ENCODE peak calls at places on chromosomes 2 and 18, in six cellular contexts. Q is CD8-positive, alpha-beta T cell; I is HCT116; W is mucosa of descending colon; K is endothelial cell of umbilical vein; D is lower lobe of right lung. V is an unnamed sample. For H3K4me1, the result is how much of the 10 kb centered on the place peaks cover.

GRCh38 chr2:79846878-79847277 is 334.0 kb downstream of the CTNNA2 start:
- DNase-seq in W (no peak), D (no peak), I (no peak), K (no peak), Q (no peak), V (no peak)

GRCh38 chr2:173990970-173991819 is 26.0 kb upstream of the SP3 start:
- DNase-seq in K (peak), W (peak), D (no peak), Q (no peak), I (no peak), V (peak)

GRCh38 chr2:83531211-83531610 is 927.9 kb downstream of the SUCLG1 start:
- DNase-seq in Q (no peak), D (no peak), K (no peak), I (no peak), W (no peak), V (no peak)

GRCh38 chr18:7743256-7743655 is 176.1 kb downstream of the PTPRM start:
- DNase-seq in I (no peak), K (no peak), D (no peak), W (no peak), Q (no peak), V (no peak)

GRCh38 chr2:179951680-179952079 is 55.4 kb downstream of the CWC22 start:
- DNase-seq in W (no peak), D (no peak), I (no peak), K (no peak), Q (no peak), V (no peak)

GRCh38 chr18:6660334-6660733 is 69.2 kb upstream of the ARHGAP28 start:
- DNase-seq in K (no peak), Q (no peak), W (no peak), D (no peak), I (no peak), V (no peak)

GRCh38 chr2:213238753-213239591 is 45.3 kb upstream of the SPAG16 start:
- DNase-seq in D (no peak), W (no peak), K (peak), I (peak), Q (no peak), V (no peak)

GRCh38 chr2:231977430-231977829 is 15.9 kb downstream of the DIS3L2 start:
- DNase-seq in D (no peak), Q (no peak), K (no peak), W (no peak), I (no peak), V (no peak)

GRCh38 chr2:138559648-138560047 is 58.1 kb downstream of the SPOPL start:
- DNase-seq in Q (no peak), W (no peak), I (no peak), D (no peak), K (no peak), V (no peak)

GRCh38 chr2:164456599-164456998 is 164.7 kb downstream of the GRB14 start:
- DNase-seq in W (no peak), Q (no peak), K (peak), D (no peak), I (no peak), V (no peak)

GRCh38 chr2:66733361-66733760 is 298.4 kb downstream of the MEIS1 start:
- DNase-seq in W (no peak), Q (no peak), I (no peak), K (no peak), D (no peak), V (no peak)

GRCh38 chr2:161017780-161018440 is 142.3 kb upstream of the TANK start:
- DNase-seq in W (no peak), D (no peak), K (no peak), I (no peak), Q (no peak), V (no peak)

GRCh38 chr2:239187464-239188253 is 213.2 kb downstream of the HDAC4 start:
- DNase-seq in K (no peak), W (peak), I (no peak), D (no peak), Q (no peak), V (no peak)

GRCh38 chr2:217950401-217950871 is 52.4 kb downstream of the TNS1 start:
- DNase-seq in K (no peak), I (no peak), D (no peak), W (peak), Q (no peak), V (no peak)

GRCh38 chr2:75698928-75699327 is 11.8 kb downstream of the GCFC2 start:
- DNase-seq in I (no peak), Q (no peak), K (no peak), W (no peak), D (no peak), V (no peak)

GRCh38 chr2:148209598-148209997 is 188.7 kb downstream of the MBD5 start:
- DNase-seq in W (no peak), Q (no peak), I (peak), D (no peak), K (peak), V (no peak)

GRCh38 chr2:63053889-63054725 is 3.5 kb downstream of the OTX1 start:
- DNase-seq in Q (no peak), D (no peak), I (no peak), K (peak), W (peak), V (peak)

GRCh38 chr2:106117347-106117746 is 76.8 kb downstream of the UXS1 start:
- DNase-seq in D (no peak), I (no peak), K (no peak), W (no peak), Q (no peak), V (no peak)

GRCh38 chr2:208265371-208265806 is 666 bp upstream of the PIKFYVE start:
- DNase-seq in Q (no peak), K (no peak), W (peak), I (no peak), D (no peak), V (peak)

GRCh38 chr18:29172151-29173015 is 995.5 kb upstream of the CDH2 start:
- DNase-seq in Q (no peak), D (no peak), I (no peak), W (no peak), K (no peak), V (no peak)

GRCh38 chr18:13440277-13441248 is 222.0 kb downstream of the LDLRAD4 start:
- DNase-seq in W (no peak), Q (no peak), K (no peak), I (no peak), D (no peak), V (no peak)

GRCh38 chr2:236167297-236168109 is 683 bp downstream of the GBX2 start:
- DNase-seq in I (no peak), K (peak), Q (no peak), D (no peak), W (no peak), V (no peak)

GRCh38 chr2:241981076-241981700 is 111.7 kb downstream of the RTP5 start:
- DNase-seq in W (no peak), I (no peak), Q (no peak), K (no peak), D (no peak), V (no peak)

DNA sequence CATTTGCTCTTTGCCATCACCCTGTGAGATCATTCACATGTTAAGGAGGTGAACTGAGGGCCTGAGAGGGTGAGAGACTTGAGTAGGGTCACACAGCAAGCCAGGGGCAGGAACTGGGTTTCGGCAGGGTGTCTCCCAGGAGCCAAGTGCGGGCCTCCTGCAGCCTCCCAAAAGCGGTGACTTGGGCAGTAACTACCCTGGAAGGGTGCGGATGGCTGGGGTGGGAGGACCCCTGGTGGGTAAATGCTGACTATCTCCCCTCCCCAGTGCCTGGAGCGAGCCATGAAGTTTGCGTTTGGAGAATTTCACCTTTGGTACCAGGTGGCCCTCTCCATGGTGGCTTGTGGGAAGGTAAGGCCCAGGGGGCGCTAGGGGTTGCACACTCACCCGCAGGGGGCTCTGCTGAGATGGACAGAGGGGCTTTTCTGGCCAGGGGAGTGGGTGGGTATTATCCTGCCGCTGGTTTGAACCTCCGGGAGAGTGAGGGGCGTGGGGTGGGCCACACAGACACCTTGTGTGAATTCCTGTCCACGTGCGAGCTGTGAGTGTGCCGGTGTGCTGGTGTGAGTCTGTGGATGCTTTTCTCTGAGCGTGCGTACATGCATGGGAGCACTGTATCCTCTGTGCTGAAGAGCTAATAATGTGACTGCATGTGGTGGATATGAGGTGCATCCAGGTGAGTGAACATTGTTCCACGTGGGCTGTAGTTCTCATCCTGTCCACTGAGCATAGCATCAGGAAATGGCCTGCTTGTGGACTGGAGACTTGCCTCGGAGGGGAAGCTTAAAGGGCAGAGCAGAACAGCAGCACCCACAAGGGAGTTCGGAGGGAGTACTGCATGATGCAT is 91.0 kb upstream of the MCFD2 start:
- DNase-seq in D (no peak), I (no peak), Q (no peak), W (no peak), K (no peak), V (no peak)
- H3K4me1 ChIP-seq in D (under half), I (under half), Q (under half), W (under half), K (under half), V (under half)

GRCh38 chr2:100894531-100895156 is 74.7 kb downstream of the NPAS2 start:
- DNase-seq in W (no peak), K (no peak), D (no peak), I (no peak), Q (no peak), V (no peak)

GRCh38 chr2:100891911-100892642 is 72.1 kb downstream of the NPAS2 start:
- DNase-seq in W (no peak), I (peak), K (no peak), D (no peak), Q (no peak), V (no peak)

GRCh38 chr2:100895402-100895801 is 75.5 kb downstream of the NPAS2 start:
- DNase-seq in Q (no peak), I (no peak), K (no peak), W (peak), D (no peak), V (peak)

GRCh38 chr2:100895934-100896685 is 76.2 kb downstream of the NPAS2 start:
- DNase-seq in W (no peak), K (peak), Q (no peak), D (no peak), I (no peak), V (no peak)

DNA sequence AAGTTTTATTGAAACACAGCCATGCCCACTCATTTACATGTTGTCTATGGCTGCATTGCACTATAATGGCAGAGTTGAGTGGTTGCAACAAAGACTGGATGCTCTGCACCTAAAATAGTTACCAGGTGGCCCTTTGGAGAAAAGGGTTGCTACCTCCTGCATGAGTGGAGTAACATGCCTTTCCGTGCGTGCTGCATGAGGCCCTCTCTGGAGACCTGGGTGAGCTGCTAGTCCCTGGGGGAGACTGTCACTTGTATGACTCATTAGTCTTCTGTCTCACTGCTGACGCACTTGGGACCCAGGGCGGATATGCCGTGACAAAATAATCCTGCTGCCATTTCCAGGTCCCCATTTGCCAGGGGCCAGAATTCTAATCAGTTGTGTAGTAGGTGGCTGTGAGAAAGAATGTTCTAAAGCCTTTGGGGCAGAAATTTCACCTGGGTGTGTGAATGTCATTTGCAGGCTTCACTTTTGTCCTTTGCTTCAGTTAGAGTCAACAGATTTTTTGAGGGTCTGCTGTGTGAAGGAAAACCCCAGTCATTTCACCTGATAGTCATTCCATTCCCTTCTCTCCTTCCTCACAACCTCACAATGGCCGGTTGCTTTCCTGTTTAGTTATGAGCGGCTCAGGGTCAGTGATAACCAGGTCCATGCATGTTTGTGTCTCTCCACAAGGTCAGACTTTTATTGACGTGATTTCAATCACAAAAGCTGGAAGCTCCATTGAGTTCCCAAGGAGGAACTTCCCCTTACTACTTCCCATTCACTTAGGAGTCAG is 74.0 kb downstream of the NPAS2 start:
- DNase-seq in W (no peak), K (peak), D (no peak), Q (no peak), I (peak), V (no peak)
- H3K4me1 ChIP-seq in W (under half), K (under half), D (under half), Q (under half), I (under half), V (under half)

GRCh38 chr18:5295231-5295920 is at the start of gene ZBTB14:
- DNase-seq in D (peak), I (no peak), W (peak), K (no peak), Q (peak), V (peak)

GRCh38 chr18:5294618-5295230 is 802 bp downstream of the ZBTB14 start:
- DNase-seq in I (no peak), D (peak), Q (peak), W (peak), K (peak), V (peak)

GRCh38 chr18:5295981-5296705 is 617 bp upstream of the ZBTB14 start:
- DNase-seq in I (peak), K (peak), D (peak), Q (peak), W (peak), V (peak)

GRCh38 chr18:5296706-5297320 is 1.3 kb upstream of the ZBTB14 start:
- DNase-seq in K (peak), D (peak), Q (peak), I (peak), W (peak), V (peak)

DNA sequence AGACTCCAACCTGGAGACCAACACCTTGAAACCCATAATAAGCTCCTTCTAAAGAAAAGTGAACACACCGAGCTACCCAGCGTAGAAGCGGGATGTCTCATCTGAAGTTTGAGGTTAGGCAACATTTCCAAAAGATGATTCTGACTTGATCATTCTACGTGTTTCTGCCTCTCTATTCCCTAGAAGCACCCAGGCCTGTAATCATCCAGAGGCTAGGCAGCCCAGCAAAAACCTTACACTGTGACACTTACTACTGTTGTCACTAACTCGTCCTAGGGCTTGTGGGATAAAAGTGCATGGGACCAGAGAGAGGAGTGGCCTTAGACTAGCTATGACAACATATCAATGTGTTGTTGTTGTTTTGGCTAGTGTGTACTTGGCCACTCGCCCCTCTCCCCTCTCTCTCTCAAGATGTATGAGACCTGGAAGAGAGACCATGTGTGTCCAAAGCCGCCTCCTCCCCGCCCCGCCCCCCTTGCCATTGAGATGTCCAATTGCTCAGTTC is 1.4 kb downstream of the ZBTB14 start:
- DNase-seq in W (peak), K (peak), D (peak), Q (peak), I (no peak), V (peak)
- H3K4me1 ChIP-seq in W (under half), K (under half), D (under half), Q (under half), I (under half), V (under half)

GRCh38 chr2:191831410-191831994 is 15.4 kb downstream of the CAVIN2 start:
- DNase-seq in K (peak), D (no peak), W (no peak), Q (no peak), I (no peak), V (no peak)
- H3K4me1 ChIP-seq in K (under half), D (under half), W (under half), Q (under half), I (under half), V (under half)

GRCh38 chr2:40282428-40282827 is 169.5 kb downstream of the SLC8A1 start:
- DNase-seq in D (no peak), Q (no peak), K (no peak), I (no peak), W (no peak), V (no peak)

GRCh38 chr2:40283111-40283909 is 168.6 kb downstream of the SLC8A1 start:
- DNase-seq in Q (no peak), I (no peak), W (no peak), D (no peak), K (no peak), V (no peak)

GRCh38 chr2:40279479-40279878 is 172.4 kb downstream of the SLC8A1 start:
- DNase-seq in W (no peak), Q (no peak), I (no peak), K (no peak), D (no peak), V (no peak)

GRCh38 chr2:40279001-40279400 is 172.9 kb downstream of the SLC8A1 start:
- DNase-seq in I (no peak), D (no peak), W (no peak), K (peak), Q (no peak), V (no peak)

GRCh38 chr2:40281021-40281940 is 170.6 kb downstream of the SLC8A1 start:
- DNase-seq in D (no peak), W (no peak), K (peak), Q (no peak), I (no peak), V (no peak)
- H3K4me1 ChIP-seq in D (under half), W (under half), K (under half), Q (under half), I (under half), V (under half)

DNA sequence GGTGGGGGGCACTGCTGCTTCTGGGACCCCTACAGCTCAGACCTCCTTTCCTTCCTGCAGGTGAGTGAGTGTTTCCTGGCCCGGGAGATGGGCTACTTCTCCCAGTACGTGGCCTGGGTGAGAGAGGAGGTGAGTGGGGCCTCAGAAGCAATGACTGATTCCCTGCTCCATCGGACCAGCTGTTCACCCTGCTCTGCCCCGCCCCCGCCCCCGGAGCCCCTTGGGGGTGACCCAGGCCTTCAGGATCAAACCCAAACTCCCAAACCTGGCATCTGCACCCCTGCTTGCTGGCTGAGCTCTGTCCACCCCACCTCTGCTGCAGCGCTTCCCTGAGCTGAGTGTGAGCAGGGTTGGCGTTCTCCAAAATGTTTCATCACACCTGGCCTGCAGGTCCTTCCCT is 9.8 kb upstream of the KCNIP3 start:
- DNase-seq in K (no peak), Q (no peak), I (no peak), W (no peak), D (no peak), V (no peak)
- H3K4me1 ChIP-seq in K (under half), Q (under half), I (under half), W (under half), D (under half), V (under half)

GRCh38 chr18:27713037-27713726 is 463.7 kb downstream of the CDH2 start:
- DNase-seq in Q (no peak), W (no peak), I (no peak), D (no peak), K (no peak), V (no peak)

GRCh38 chr18:27717816-27718215 is 459.1 kb downstream of the CDH2 start:
- DNase-seq in W (no peak), K (no peak), I (no peak), Q (no peak), D (no peak), V (no peak)

GRCh38 chr18:27717250-27717649 is 459.7 kb downstream of the CDH2 start:
- DNase-seq in K (no peak), I (no peak), D (no peak), W (no peak), Q (no peak), V (no peak)

GRCh38 chr18:27713727-27714080 is 463.2 kb downstream of the CDH2 start:
- DNase-seq in K (no peak), W (no peak), I (no peak), Q (no peak), D (no peak), V (no peak)

DNA sequence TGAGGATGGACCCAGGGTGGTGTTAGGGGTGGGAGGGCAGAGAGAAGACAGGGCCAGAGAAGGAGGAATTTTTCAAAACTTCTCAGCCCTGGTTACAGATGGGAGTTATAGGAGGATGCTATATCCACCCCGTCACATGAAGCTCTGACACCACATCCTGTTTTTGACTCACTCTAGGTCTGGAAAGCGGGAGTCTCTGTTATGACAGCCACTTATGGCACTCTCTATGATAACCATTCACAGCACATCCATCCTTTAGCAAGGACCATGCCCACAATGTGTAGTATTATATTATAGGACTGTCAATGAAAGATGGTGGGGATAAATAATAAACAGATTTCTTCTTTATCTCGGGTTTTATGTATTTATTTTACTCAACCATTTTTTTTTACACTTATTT is 461.2 kb downstream of the CDH2 start:
- DNase-seq in I (no peak), D (no peak), Q (no peak), W (no peak), K (no peak), V (no peak)
- H3K4me1 ChIP-seq in I (under half), D (under half), Q (under half), W (under half), K (under half), V (under half)

GRCh38 chr2:69945447-69945846 is 16.0 kb downstream of the ASPRV1 start:
- DNase-seq in Q (no peak), I (no peak), K (no peak), D (peak), W (no peak), V (no peak)
- H3K4me1 ChIP-seq in Q (under half), I (under half), K (under half), D (under half), W (under half), V (under half)

GRCh38 chr18:9779630-9780029 is 71.5 kb downstream of the RAB31 start:
- DNase-seq in W (no peak), I (no peak), D (no peak), K (no peak), Q (no peak), V (peak)
- H3K4me1 ChIP-seq in W (under half), I (under half), D (under half), K (under half), Q (under half), V (under half)

V was measured in colonic mucosa.